ENCODE peak calls at places on chromosomes 16 and 17, in six cellular contexts. One of them, this sample, is unnamed.

GRCh38 chr16:23060458-23061320 is 88.6 kb downstream of the USP31 start:
- DNase-seq in dorsolateral prefrontal cortex: peak
- DNase-seq in BE2C: peak
- DNase-seq in Calu3: peak
- DNase-seq in MM.1S: peak
- DNase-seq in right lobe of liver: peak
- DNase-seq in this sample: peak

GRCh38 chr17:31099051-31099450 is 4.3 kb downstream of the NF1 start:
- DNase-seq in MM.1S: no peak
- DNase-seq in BE2C: no peak
- DNase-seq in dorsolateral prefrontal cortex: no peak
- DNase-seq in Calu3: no peak
- DNase-seq in right lobe of liver: no peak
- DNase-seq in this sample: no peak

GRCh38 chr16:57216968-57217367 is 28.1 kb upstream of the ARL2BP start:
- DNase-seq in MM.1S: no peak
- DNase-seq in BE2C: no peak
- DNase-seq in dorsolateral prefrontal cortex: no peak
- DNase-seq in Calu3: no peak
- DNase-seq in right lobe of liver: no peak
- DNase-seq in this sample: no peak

GRCh38 chr16:80200079-80200478 is 340.7 kb upstream of the DYNLRB2 start:
- DNase-seq in BE2C: no peak
- DNase-seq in dorsolateral prefrontal cortex: no peak
- DNase-seq in MM.1S: no peak
- DNase-seq in right lobe of liver: no peak
- DNase-seq in Calu3: no peak
- DNase-seq in this sample: no peak

GRCh38 chr16:76976101-76976500 is 214.9 kb upstream of the MON1B start:
- DNase-seq in dorsolateral prefrontal cortex: no peak
- DNase-seq in BE2C: no peak
- DNase-seq in MM.1S: peak
- DNase-seq in Calu3: no peak
- DNase-seq in right lobe of liver: no peak
- DNase-seq in this sample: peak

GRCh38 chr16:21646721-21647561 is 5.5 kb downstream of the IGSF6 start:
- DNase-seq in right lobe of liver: no peak
- DNase-seq in Calu3: no peak
- DNase-seq in MM.1S: no peak
- DNase-seq in dorsolateral prefrontal cortex: no peak
- DNase-seq in BE2C: no peak
- DNase-seq in this sample: peak

GRCh38 chr17:2566056-2566455 is 27.4 kb upstream of the PAFAH1B1 start:
- DNase-seq in BE2C: no peak
- DNase-seq in Calu3: no peak
- DNase-seq in dorsolateral prefrontal cortex: no peak
- DNase-seq in right lobe of liver: no peak
- DNase-seq in MM.1S: no peak
- DNase-seq in this sample: no peak

GRCh38 chr16:58510776-58511628 is 4.3 kb upstream of the SETD6 start:
- DNase-seq in MM.1S: no peak
- DNase-seq in right lobe of liver: no peak
- DNase-seq in dorsolateral prefrontal cortex: peak
- DNase-seq in Calu3: no peak
- DNase-seq in BE2C: no peak
- DNase-seq in this sample: no peak

GRCh38 chr16:86751081-86752030 is 173.0 kb downstream of the FOXL1 start:
- DNase-seq in MM.1S: no peak
- DNase-seq in dorsolateral prefrontal cortex: no peak
- DNase-seq in Calu3: no peak
- DNase-seq in right lobe of liver: no peak
- DNase-seq in BE2C: no peak
- DNase-seq in this sample: no peak

GRCh38 chr17:47400333-47400732 is 76.6 kb downstream of the EFCAB13 start:
- DNase-seq in Calu3: no peak
- DNase-seq in dorsolateral prefrontal cortex: no peak
- DNase-seq in MM.1S: no peak
- DNase-seq in BE2C: no peak
- DNase-seq in right lobe of liver: no peak
- DNase-seq in this sample: no peak

GRCh38 chr16:50986453-50986852 is 164.6 kb downstream of the SALL1 start:
- DNase-seq in dorsolateral prefrontal cortex: no peak
- DNase-seq in BE2C: no peak
- DNase-seq in Calu3: no peak
- DNase-seq in MM.1S: no peak
- DNase-seq in right lobe of liver: no peak
- DNase-seq in this sample: no peak

GRCh38 chr16:84953051-84953746 is 58.1 kb downstream of the ZDHHC7 start:
- DNase-seq in right lobe of liver: no peak
- DNase-seq in Calu3: no peak
- DNase-seq in MM.1S: no peak
- DNase-seq in dorsolateral prefrontal cortex: no peak
- DNase-seq in BE2C: no peak
- DNase-seq in this sample: no peak

GRCh38 chr16:76265434-76266045 is 11.7 kb upstream of the CNTNAP4 start:
- DNase-seq in BE2C: peak
- DNase-seq in Calu3: peak
- DNase-seq in right lobe of liver: no peak
- DNase-seq in MM.1S: no peak
- DNase-seq in dorsolateral prefrontal cortex: no peak
- DNase-seq in this sample: peak

GRCh38 chr17:43810226-43810715 is 22.7 kb downstream of the MPP3 start:
- DNase-seq in BE2C: no peak
- DNase-seq in Calu3: no peak
- DNase-seq in dorsolateral prefrontal cortex: no peak
- DNase-seq in MM.1S: no peak
- DNase-seq in right lobe of liver: no peak
- DNase-seq in this sample: no peak

GRCh38 chr17:62690168-62690897 is 62.9 kb downstream of the MRC2 start:
- DNase-seq in MM.1S: no peak
- DNase-seq in right lobe of liver: no peak
- DNase-seq in dorsolateral prefrontal cortex: no peak
- DNase-seq in BE2C: no peak
- DNase-seq in Calu3: no peak
- DNase-seq in this sample: no peak
- TF ChIP-seq CTCF in MM.1S: no peak
- TF ChIP-seq CTCF in right lobe of liver: no peak
- TF ChIP-seq CTCF in dorsolateral prefrontal cortex: no peak
- TF ChIP-seq CTCF in BE2C: peak
- TF ChIP-seq CTCF in Calu3: no peak
- TF ChIP-seq CTCF in this sample: no peak

GRCh38 chr16:75085556-75085955 is 31.0 kb downstream of the LDHD start:
- DNase-seq in MM.1S: no peak
- DNase-seq in dorsolateral prefrontal cortex: no peak
- DNase-seq in BE2C: no peak
- DNase-seq in right lobe of liver: no peak
- DNase-seq in Calu3: no peak
- DNase-seq in this sample: no peak

GRCh38 chr16:75088226-75088625 is 28.4 kb downstream of the LDHD start:
- DNase-seq in right lobe of liver: no peak
- DNase-seq in BE2C: no peak
- DNase-seq in MM.1S: no peak
- DNase-seq in dorsolateral prefrontal cortex: no peak
- DNase-seq in Calu3: no peak
- DNase-seq in this sample: no peak

GRCh38 chr16:75086281-75086680 is 30.3 kb downstream of the LDHD start:
- DNase-seq in right lobe of liver: no peak
- DNase-seq in Calu3: no peak
- DNase-seq in BE2C: no peak
- DNase-seq in MM.1S: no peak
- DNase-seq in dorsolateral prefrontal cortex: no peak
- DNase-seq in this sample: no peak

GRCh38 chr16:75088934-75089333 is 27.6 kb downstream of the LDHD start:
- DNase-seq in dorsolateral prefrontal cortex: no peak
- DNase-seq in right lobe of liver: no peak
- DNase-seq in Calu3: no peak
- DNase-seq in MM.1S: no peak
- DNase-seq in BE2C: no peak
- DNase-seq in this sample: no peak

DNA sequence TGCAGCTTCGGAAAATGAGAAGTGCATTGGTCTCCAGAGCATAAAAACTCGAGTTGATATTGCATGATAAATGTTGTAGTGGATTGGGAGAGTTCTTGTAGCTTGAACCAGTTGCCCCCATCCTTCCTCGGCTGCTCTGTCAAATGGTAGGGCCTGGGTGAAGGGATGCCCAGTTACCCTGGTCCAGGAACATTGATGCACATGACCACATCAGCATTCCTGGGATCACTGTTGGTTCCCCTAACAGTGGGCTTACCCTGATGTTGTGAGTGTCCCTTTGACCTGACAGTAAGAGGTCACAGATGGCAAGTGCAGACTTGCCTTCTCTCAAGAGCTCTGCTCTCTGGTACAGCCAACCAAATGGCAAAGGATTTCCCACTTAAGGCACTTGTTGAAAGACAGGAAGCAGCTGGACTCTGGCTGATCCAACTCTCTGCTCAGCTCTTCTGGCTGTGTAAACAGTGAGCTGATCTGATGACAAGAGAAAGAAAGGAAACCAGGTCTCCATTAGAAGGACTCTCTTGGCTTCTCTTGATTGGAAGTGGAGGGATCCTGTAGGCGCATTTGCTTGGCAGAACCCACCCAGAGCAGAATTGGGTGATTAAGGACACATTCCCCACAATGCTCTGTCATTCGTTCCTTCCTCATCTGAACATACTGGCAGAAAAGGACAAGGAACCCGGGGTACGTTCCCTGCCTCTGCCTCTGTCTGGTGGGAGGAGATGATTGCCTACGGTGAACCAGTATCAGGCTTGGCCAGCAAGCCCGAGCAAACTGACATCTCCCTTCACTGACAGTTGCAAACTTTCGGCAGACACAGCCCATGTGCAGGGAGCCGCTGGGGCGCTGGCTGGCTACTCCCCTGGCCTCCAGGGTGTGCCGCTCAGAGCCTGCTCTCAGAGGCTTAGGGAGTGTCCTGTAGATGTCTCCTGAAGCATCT is 29.3 kb downstream of the LDHD start:
- DNase-seq in MM.1S: no peak
- DNase-seq in Calu3: no peak
- DNase-seq in dorsolateral prefrontal cortex: no peak
- DNase-seq in BE2C: no peak
- DNase-seq in right lobe of liver: no peak
- DNase-seq in this sample: no peak
- TF ChIP-seq CTCF in MM.1S: no peak
- TF ChIP-seq CTCF in Calu3: no peak
- TF ChIP-seq CTCF in dorsolateral prefrontal cortex: no peak
- TF ChIP-seq CTCF in BE2C: no peak
- TF ChIP-seq CTCF in right lobe of liver: no peak
- TF ChIP-seq CTCF in this sample: no peak

GRCh38 chr16:69087161-69087581 is 18.3 kb upstream of the HAS3 start:
- DNase-seq in BE2C: no peak
- DNase-seq in MM.1S: no peak
- DNase-seq in right lobe of liver: no peak
- DNase-seq in Calu3: no peak
- DNase-seq in dorsolateral prefrontal cortex: no peak
- DNase-seq in this sample: no peak

GRCh38 chr16:69085032-69085695 is 20.3 kb upstream of the HAS3 start:
- DNase-seq in BE2C: no peak
- DNase-seq in right lobe of liver: no peak
- DNase-seq in MM.1S: no peak
- DNase-seq in dorsolateral prefrontal cortex: no peak
- DNase-seq in Calu3: no peak
- DNase-seq in this sample: no peak

GRCh38 chr16:69084301-69084700 is 21.2 kb upstream of the HAS3 start:
- DNase-seq in BE2C: no peak
- DNase-seq in right lobe of liver: no peak
- DNase-seq in dorsolateral prefrontal cortex: no peak
- DNase-seq in MM.1S: no peak
- DNase-seq in Calu3: no peak
- DNase-seq in this sample: no peak

GRCh38 chr16:69088684-69089083 is 16.8 kb upstream of the HAS3 start:
- DNase-seq in right lobe of liver: no peak
- DNase-seq in MM.1S: no peak
- DNase-seq in Calu3: no peak
- DNase-seq in dorsolateral prefrontal cortex: no peak
- DNase-seq in BE2C: no peak
- DNase-seq in this sample: no peak

DNA sequence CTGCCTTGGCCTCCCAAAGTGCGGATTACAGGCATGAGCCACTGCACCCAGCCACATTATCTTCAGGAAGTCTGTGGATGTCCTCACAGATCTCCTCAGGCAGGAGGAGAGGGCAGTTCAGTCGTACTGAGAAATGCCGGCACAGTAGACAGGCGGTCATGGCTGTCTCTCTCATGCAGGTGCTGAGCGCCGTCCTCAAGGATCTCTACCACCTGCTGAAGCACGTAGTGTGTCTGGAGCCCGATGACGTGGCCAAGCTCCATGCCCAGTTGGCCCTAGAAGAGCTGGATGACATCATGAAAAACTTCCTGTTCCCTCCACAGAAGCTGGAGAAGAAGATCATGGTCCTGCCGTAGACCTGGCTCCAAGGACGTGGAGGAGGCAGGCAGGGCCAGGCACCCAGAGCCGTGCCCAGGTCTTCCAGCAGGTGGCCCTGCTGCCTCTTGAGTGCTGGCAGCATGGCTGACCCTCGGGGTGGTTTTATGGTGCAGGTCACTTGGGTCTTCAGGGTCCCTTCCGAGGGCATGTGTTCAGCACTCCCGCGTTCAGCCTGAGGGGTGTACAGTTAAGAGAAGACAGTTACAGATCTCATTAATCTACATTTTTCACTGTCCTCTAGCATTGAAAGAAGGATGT is 22.0 kb upstream of the HAS3 start:
- DNase-seq in Calu3: no peak
- DNase-seq in MM.1S: no peak
- DNase-seq in BE2C: no peak
- DNase-seq in right lobe of liver: no peak
- DNase-seq in dorsolateral prefrontal cortex: no peak
- DNase-seq in this sample: no peak
- TF ChIP-seq CTCF in Calu3: no peak
- TF ChIP-seq CTCF in MM.1S: no peak
- TF ChIP-seq CTCF in BE2C: peak
- TF ChIP-seq CTCF in right lobe of liver: peak
- TF ChIP-seq CTCF in dorsolateral prefrontal cortex: no peak
- TF ChIP-seq CTCF in this sample: peak

DNA sequence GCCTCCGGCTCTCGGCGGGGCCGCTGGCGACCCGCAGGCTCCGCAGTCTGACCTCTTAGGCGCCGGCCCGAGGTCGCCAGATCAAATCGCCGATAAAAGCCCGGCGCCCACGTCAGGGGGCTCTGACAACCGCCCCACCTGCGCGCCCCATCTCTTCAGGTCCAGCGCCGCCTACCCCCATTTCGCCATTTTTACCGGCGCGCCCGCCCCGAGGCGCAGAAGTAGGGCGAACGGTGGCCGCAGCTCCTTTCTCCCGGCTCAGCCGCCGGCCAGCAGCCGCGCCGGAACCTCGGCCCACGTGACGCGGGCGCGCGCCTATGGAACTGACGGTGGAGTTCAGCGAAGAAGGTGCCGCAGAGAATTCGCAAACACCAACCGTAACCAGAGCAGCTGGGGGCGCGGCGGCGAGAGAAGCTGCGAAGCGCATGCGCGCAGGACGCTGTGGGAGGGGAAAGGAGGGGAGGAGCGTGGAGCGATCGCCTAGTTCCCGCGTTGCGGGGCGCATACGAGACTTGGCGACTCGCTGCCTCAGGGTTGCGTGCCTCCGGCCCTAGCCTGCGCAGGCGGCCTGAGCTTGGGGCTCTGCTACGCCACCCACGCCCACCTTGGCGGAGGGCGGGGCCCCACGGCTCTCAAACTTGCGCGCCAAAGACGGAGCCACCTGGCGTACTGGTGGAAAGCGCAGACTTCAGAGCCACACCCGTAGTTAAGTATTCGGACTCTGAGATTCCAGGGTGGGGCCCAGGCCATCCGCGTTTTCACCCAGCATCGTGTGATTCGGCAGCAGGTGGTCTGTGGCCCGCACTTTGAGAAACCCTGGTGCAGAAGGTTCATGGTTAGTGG is at the start of gene TRIM37:
- DNase-seq in right lobe of liver: peak
- DNase-seq in dorsolateral prefrontal cortex: peak
- DNase-seq in BE2C: peak
- DNase-seq in Calu3: peak
- DNase-seq in MM.1S: peak
- DNase-seq in this sample: peak
- TF ChIP-seq CTCF in right lobe of liver: peak
- TF ChIP-seq CTCF in dorsolateral prefrontal cortex: no peak
- TF ChIP-seq CTCF in BE2C: no peak
- TF ChIP-seq CTCF in Calu3: no peak
- TF ChIP-seq CTCF in MM.1S: no peak
- TF ChIP-seq CTCF in this sample: no peak

This sample was measured in GM10248.